ENCODE peak calls at places on chromosome 1, in seven cellular contexts. One of them, this sample, is unnamed.

GRCh38 chr1:221397141-221397540 is 344.7 kb downstream of the DUSP10 start:
- DNase-seq in lower lobe of right lung: no peak
- DNase-seq in omental fat pad: no peak
- DNase-seq in OCI-LY7: no peak
- DNase-seq in progenitor cell of endocrine pancreas: no peak
- DNase-seq in CD4-positive, alpha-beta T cell: no peak
- DNase-seq in Calu3: no peak
- DNase-seq in this sample: no peak

GRCh38 chr1:181100015-181100905 is 11.8 kb downstream of the IER5 start:
- DNase-seq in lower lobe of right lung: no peak
- DNase-seq in omental fat pad: no peak
- DNase-seq in OCI-LY7: no peak
- DNase-seq in progenitor cell of endocrine pancreas: no peak
- DNase-seq in CD4-positive, alpha-beta T cell: no peak
- DNase-seq in Calu3: no peak
- DNase-seq in this sample: no peak

GRCh38 chr1:84889437-84889836 is 3.6 kb downstream of the LPAR3 start:
- DNase-seq in lower lobe of right lung: no peak
- DNase-seq in omental fat pad: no peak
- DNase-seq in OCI-LY7: no peak
- DNase-seq in progenitor cell of endocrine pancreas: no peak
- DNase-seq in CD4-positive, alpha-beta T cell: no peak
- DNase-seq in Calu3: no peak
- DNase-seq in this sample: no peak

GRCh38 chr1:221274373-221274772 is 395.1 kb downstream of the HLX start:
- DNase-seq in lower lobe of right lung: no peak
- DNase-seq in omental fat pad: no peak
- DNase-seq in OCI-LY7: no peak
- DNase-seq in progenitor cell of endocrine pancreas: no peak
- DNase-seq in CD4-positive, alpha-beta T cell: no peak
- DNase-seq in Calu3: no peak
- DNase-seq in this sample: no peak

GRCh38 chr1:46183926-46184557 is 7.8 kb upstream of the P3R3URF start:
- DNase-seq in lower lobe of right lung: no peak
- DNase-seq in omental fat pad: no peak
- DNase-seq in OCI-LY7: no peak
- DNase-seq in progenitor cell of endocrine pancreas: no peak
- DNase-seq in CD4-positive, alpha-beta T cell: no peak
- DNase-seq in Calu3: no peak
- DNase-seq in this sample: no peak

GRCh38 chr1:8343464-8344001 is 25.6 kb downstream of the SLC45A1 start:
- DNase-seq in lower lobe of right lung: peak
- DNase-seq in omental fat pad: no peak
- DNase-seq in OCI-LY7: no peak
- DNase-seq in progenitor cell of endocrine pancreas: no peak
- DNase-seq in CD4-positive, alpha-beta T cell: no peak
- DNase-seq in Calu3: peak
- DNase-seq in this sample: peak

GRCh38 chr1:157040802-157041201 is 4.7 kb downstream of the ARHGEF11 start:
- DNase-seq in lower lobe of right lung: no peak
- DNase-seq in omental fat pad: no peak
- DNase-seq in OCI-LY7: no peak
- DNase-seq in progenitor cell of endocrine pancreas: no peak
- DNase-seq in CD4-positive, alpha-beta T cell: no peak
- DNase-seq in Calu3: no peak
- DNase-seq in this sample: no peak

GRCh38 chr1:202002447-202002846 is 7.9 kb upstream of the ELF3 start:
- DNase-seq in lower lobe of right lung: no peak
- DNase-seq in omental fat pad: no peak
- DNase-seq in OCI-LY7: no peak
- DNase-seq in progenitor cell of endocrine pancreas: no peak
- DNase-seq in CD4-positive, alpha-beta T cell: no peak
- DNase-seq in Calu3: no peak
- DNase-seq in this sample: no peak

GRCh38 chr1:159177273-159177907 is 6.0 kb downstream of the CADM3 start:
- DNase-seq in lower lobe of right lung: no peak
- DNase-seq in omental fat pad: no peak
- DNase-seq in OCI-LY7: peak
- DNase-seq in progenitor cell of endocrine pancreas: peak
- DNase-seq in CD4-positive, alpha-beta T cell: no peak
- DNase-seq in Calu3: peak
- DNase-seq in this sample: no peak

GRCh38 chr1:26970810-26971209 is 10.5 kb upstream of the KDF1 start:
- DNase-seq in lower lobe of right lung: no peak
- DNase-seq in omental fat pad: no peak
- DNase-seq in OCI-LY7: no peak
- DNase-seq in progenitor cell of endocrine pancreas: no peak
- DNase-seq in CD4-positive, alpha-beta T cell: no peak
- DNase-seq in Calu3: peak
- DNase-seq in this sample: no peak

GRCh38 chr1:116878804-116879477 is 30.8 kb upstream of the PTGFRN start:
- DNase-seq in lower lobe of right lung: no peak
- DNase-seq in omental fat pad: no peak
- DNase-seq in OCI-LY7: no peak
- DNase-seq in progenitor cell of endocrine pancreas: no peak
- DNase-seq in CD4-positive, alpha-beta T cell: no peak
- DNase-seq in Calu3: no peak
- DNase-seq in this sample: no peak

GRCh38 chr1:87042127-87042811 is 127.8 kb downstream of the HS2ST1 start:
- DNase-seq in lower lobe of right lung: no peak
- DNase-seq in omental fat pad: no peak
- DNase-seq in OCI-LY7: no peak
- DNase-seq in progenitor cell of endocrine pancreas: no peak
- DNase-seq in CD4-positive, alpha-beta T cell: no peak
- DNase-seq in Calu3: no peak
- DNase-seq in this sample: no peak

GRCh38 chr1:24413350-24414163 is at the start of gene STPG1:
- DNase-seq in lower lobe of right lung: peak
- DNase-seq in omental fat pad: peak
- DNase-seq in OCI-LY7: peak
- DNase-seq in progenitor cell of endocrine pancreas: peak
- DNase-seq in CD4-positive, alpha-beta T cell: peak
- DNase-seq in Calu3: peak
- DNase-seq in this sample: peak

GRCh38 chr1:21818661-21819060 is 6.6 kb downstream of the LDLRAD2 start:
- DNase-seq in lower lobe of right lung: peak
- DNase-seq in omental fat pad: no peak
- DNase-seq in OCI-LY7: peak
- DNase-seq in progenitor cell of endocrine pancreas: no peak
- DNase-seq in CD4-positive, alpha-beta T cell: peak
- DNase-seq in Calu3: no peak
- DNase-seq in this sample: no peak

GRCh38 chr1:157193702-157194391 is 55.7 kb upstream of the ETV3 start:
- DNase-seq in lower lobe of right lung: peak
- DNase-seq in omental fat pad: peak
- DNase-seq in OCI-LY7: peak
- DNase-seq in progenitor cell of endocrine pancreas: peak
- DNase-seq in CD4-positive, alpha-beta T cell: peak
- DNase-seq in Calu3: peak
- DNase-seq in this sample: peak

GRCh38 chr1:79741720-79742421 is 735.3 kb upstream of the ADGRL4 start:
- DNase-seq in lower lobe of right lung: no peak
- DNase-seq in omental fat pad: no peak
- DNase-seq in OCI-LY7: peak
- DNase-seq in progenitor cell of endocrine pancreas: no peak
- DNase-seq in CD4-positive, alpha-beta T cell: no peak
- DNase-seq in Calu3: no peak
- DNase-seq in this sample: no peak

GRCh38 chr1:9066945-9067807 is 2.3 kb downstream of the SLC2A5 start:
- DNase-seq in lower lobe of right lung: peak
- DNase-seq in omental fat pad: peak
- DNase-seq in OCI-LY7: peak
- DNase-seq in progenitor cell of endocrine pancreas: no peak
- DNase-seq in CD4-positive, alpha-beta T cell: no peak
- DNase-seq in Calu3: no peak
- DNase-seq in this sample: no peak

GRCh38 chr1:198809247-198809646 is 170.4 kb downstream of the PTPRC start:
- DNase-seq in lower lobe of right lung: no peak
- DNase-seq in omental fat pad: no peak
- DNase-seq in OCI-LY7: no peak
- DNase-seq in progenitor cell of endocrine pancreas: no peak
- DNase-seq in CD4-positive, alpha-beta T cell: no peak
- DNase-seq in Calu3: no peak
- DNase-seq in this sample: no peak

DNA sequence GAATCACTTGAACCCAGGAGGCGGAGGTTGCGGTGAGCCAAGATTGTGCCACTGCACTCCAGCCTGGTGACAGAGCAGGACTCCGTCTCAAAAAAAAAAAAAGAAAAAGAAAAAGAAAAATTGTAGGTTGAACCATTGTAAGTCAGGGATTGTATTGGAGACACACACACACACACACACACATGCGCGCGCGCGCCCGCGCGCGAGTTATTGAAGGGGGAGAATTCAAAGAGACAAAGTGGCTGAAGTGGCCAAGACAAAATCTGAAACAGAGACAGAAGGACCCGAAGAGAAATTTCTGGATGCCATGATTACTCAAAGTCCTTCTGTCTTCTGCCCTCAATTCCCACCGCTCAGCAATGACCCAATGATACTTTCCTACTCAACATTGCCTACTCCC is 3.7 kb upstream of the KLHDC9 start:
- DNase-seq in lower lobe of right lung: no peak
- DNase-seq in omental fat pad: no peak
- DNase-seq in OCI-LY7: no peak
- DNase-seq in progenitor cell of endocrine pancreas: no peak
- DNase-seq in CD4-positive, alpha-beta T cell: no peak
- DNase-seq in Calu3: no peak
- DNase-seq in this sample: no peak
- TF ChIP-seq CTCF in lower lobe of right lung: no peak
- TF ChIP-seq CTCF in omental fat pad: no peak
- TF ChIP-seq CTCF in OCI-LY7: no peak
- TF ChIP-seq CTCF in progenitor cell of endocrine pancreas: no peak
- TF ChIP-seq CTCF in CD4-positive, alpha-beta T cell: no peak
- TF ChIP-seq CTCF in Calu3: no peak
- TF ChIP-seq CTCF in this sample: no peak

GRCh38 chr1:237812061-237812460 is 78.7 kb downstream of the ZP4 start:
- DNase-seq in lower lobe of right lung: no peak
- DNase-seq in omental fat pad: no peak
- DNase-seq in OCI-LY7: no peak
- DNase-seq in progenitor cell of endocrine pancreas: no peak
- DNase-seq in CD4-positive, alpha-beta T cell: no peak
- DNase-seq in Calu3: no peak
- DNase-seq in this sample: no peak

GRCh38 chr1:237817277-237817676 is 73.4 kb downstream of the ZP4 start:
- DNase-seq in lower lobe of right lung: no peak
- DNase-seq in omental fat pad: no peak
- DNase-seq in OCI-LY7: no peak
- DNase-seq in progenitor cell of endocrine pancreas: no peak
- DNase-seq in CD4-positive, alpha-beta T cell: no peak
- DNase-seq in Calu3: no peak
- DNase-seq in this sample: no peak

GRCh38 chr1:237811633-237812032 is 79.1 kb downstream of the ZP4 start:
- DNase-seq in lower lobe of right lung: no peak
- DNase-seq in omental fat pad: no peak
- DNase-seq in OCI-LY7: no peak
- DNase-seq in progenitor cell of endocrine pancreas: no peak
- DNase-seq in CD4-positive, alpha-beta T cell: no peak
- DNase-seq in Calu3: no peak
- DNase-seq in this sample: no peak

DNA sequence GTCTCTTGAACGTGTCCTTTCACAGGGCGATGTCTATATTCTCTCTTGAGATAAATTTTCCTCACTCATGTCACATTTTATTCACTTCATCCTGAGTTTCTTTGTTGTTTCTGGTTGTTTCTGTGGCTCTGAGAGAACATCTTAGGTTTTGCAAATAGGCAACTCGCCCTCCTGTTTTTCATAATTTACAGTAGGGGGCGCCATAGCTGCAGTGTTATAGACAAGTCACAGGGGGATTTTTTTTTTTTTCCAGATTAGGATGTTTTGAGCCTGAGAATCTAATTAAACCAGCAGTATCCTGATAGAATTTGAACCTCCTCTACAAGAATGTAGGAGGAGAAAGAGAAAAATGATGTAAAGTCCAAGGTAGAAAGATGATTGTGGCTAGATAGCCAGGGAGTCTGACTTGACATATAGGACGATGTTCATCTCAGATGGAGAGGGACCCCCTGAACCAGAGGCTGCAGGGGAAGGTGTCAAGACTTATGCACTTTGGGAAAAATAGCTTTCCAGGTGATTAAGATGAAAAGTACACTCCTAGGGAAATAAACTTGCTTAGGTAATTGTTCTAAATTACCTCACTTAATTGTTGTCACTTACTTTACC is 76.3 kb downstream of the ZP4 start:
- DNase-seq in lower lobe of right lung: no peak
- DNase-seq in omental fat pad: no peak
- DNase-seq in OCI-LY7: peak
- DNase-seq in progenitor cell of endocrine pancreas: no peak
- DNase-seq in CD4-positive, alpha-beta T cell: no peak
- DNase-seq in Calu3: no peak
- DNase-seq in this sample: no peak
- TF ChIP-seq CTCF in lower lobe of right lung: peak
- TF ChIP-seq CTCF in omental fat pad: no peak
- TF ChIP-seq CTCF in OCI-LY7: peak
- TF ChIP-seq CTCF in progenitor cell of endocrine pancreas: peak
- TF ChIP-seq CTCF in CD4-positive, alpha-beta T cell: no peak
- TF ChIP-seq CTCF in Calu3: peak
- TF ChIP-seq CTCF in this sample: peak

GRCh38 chr1:70115315-70115714 is 90.1 kb downstream of the LRRC40 start:
- DNase-seq in lower lobe of right lung: no peak
- DNase-seq in omental fat pad: no peak
- DNase-seq in OCI-LY7: no peak
- DNase-seq in progenitor cell of endocrine pancreas: no peak
- DNase-seq in CD4-positive, alpha-beta T cell: no peak
- DNase-seq in Calu3: no peak
- DNase-seq in this sample: no peak

GRCh38 chr1:70112838-70113237 is 92.5 kb downstream of the LRRC40 start:
- DNase-seq in lower lobe of right lung: no peak
- DNase-seq in omental fat pad: no peak
- DNase-seq in OCI-LY7: no peak
- DNase-seq in progenitor cell of endocrine pancreas: no peak
- DNase-seq in CD4-positive, alpha-beta T cell: no peak
- DNase-seq in Calu3: no peak
- DNase-seq in this sample: no peak
- TF ChIP-seq CTCF in lower lobe of right lung: no peak
- TF ChIP-seq CTCF in omental fat pad: no peak
- TF ChIP-seq CTCF in OCI-LY7: peak
- TF ChIP-seq CTCF in progenitor cell of endocrine pancreas: no peak
- TF ChIP-seq CTCF in CD4-positive, alpha-beta T cell: no peak
- TF ChIP-seq CTCF in Calu3: no peak
- TF ChIP-seq CTCF in this sample: peak

GRCh38 chr1:65959896-65960295 is 167.2 kb downstream of the PDE4B start:
- DNase-seq in lower lobe of right lung: no peak
- DNase-seq in omental fat pad: no peak
- DNase-seq in OCI-LY7: no peak
- DNase-seq in progenitor cell of endocrine pancreas: no peak
- DNase-seq in CD4-positive, alpha-beta T cell: no peak
- DNase-seq in Calu3: no peak
- DNase-seq in this sample: no peak

GRCh38 chr1:65963161-65963888 is 170.6 kb downstream of the PDE4B start:
- DNase-seq in lower lobe of right lung: no peak
- DNase-seq in omental fat pad: no peak
- DNase-seq in OCI-LY7: no peak
- DNase-seq in progenitor cell of endocrine pancreas: no peak
- DNase-seq in CD4-positive, alpha-beta T cell: no peak
- DNase-seq in Calu3: no peak
- DNase-seq in this sample: no peak

GRCh38 chr1:65964123-65964522 is 171.4 kb downstream of the PDE4B start:
- DNase-seq in lower lobe of right lung: no peak
- DNase-seq in omental fat pad: no peak
- DNase-seq in OCI-LY7: no peak
- DNase-seq in progenitor cell of endocrine pancreas: no peak
- DNase-seq in CD4-positive, alpha-beta T cell: no peak
- DNase-seq in Calu3: no peak
- DNase-seq in this sample: no peak

GRCh38 chr1:65965597-65965996 is 172.9 kb downstream of the PDE4B start:
- DNase-seq in lower lobe of right lung: no peak
- DNase-seq in omental fat pad: no peak
- DNase-seq in OCI-LY7: no peak
- DNase-seq in progenitor cell of endocrine pancreas: no peak
- DNase-seq in CD4-positive, alpha-beta T cell: no peak
- DNase-seq in Calu3: no peak
- DNase-seq in this sample: no peak

GRCh38 chr1:65965112-65965511 is 172.4 kb downstream of the PDE4B start:
- DNase-seq in lower lobe of right lung: no peak
- DNase-seq in omental fat pad: no peak
- DNase-seq in OCI-LY7: no peak
- DNase-seq in progenitor cell of endocrine pancreas: no peak
- DNase-seq in CD4-positive, alpha-beta T cell: no peak
- DNase-seq in Calu3: no peak
- DNase-seq in this sample: no peak
- TF ChIP-seq CTCF in lower lobe of right lung: no peak
- TF ChIP-seq CTCF in omental fat pad: no peak
- TF ChIP-seq CTCF in OCI-LY7: no peak
- TF ChIP-seq CTCF in progenitor cell of endocrine pancreas: no peak
- TF ChIP-seq CTCF in CD4-positive, alpha-beta T cell: no peak
- TF ChIP-seq CTCF in Calu3: no peak
- TF ChIP-seq CTCF in this sample: no peak

This sample was measured in osteocyte.